ENCODE peak calls at places on chromosome 21, in seven cellular contexts. I is mesothelial cell of epicardium; O is stimulated activated CD8-positive, alpha-beta memory T cell treated with anti-CD3 and anti-CD28 coated beads, Interleukin-7, amount 100 ng/mL, for 1 hour; U is 8988T; S is colonic mucosa; Q is AG08396; L is anterior cingulate cortex. M is an unnamed sample.

GRCh38 chr21:17527711-17528110 is 14.9 kb downstream of the CXADR start:
- DNase-seq in I (no peak), O (no peak), U (no peak), S (no peak), Q (no peak), L (no peak), M (no peak)

GRCh38 chr21:32712043-32712442 is 15.8 kb downstream of the SYNJ1 start:
- DNase-seq in I (no peak), O (no peak), U (no peak), S (no peak), Q (no peak), L (no peak), M (no peak)

GRCh38 chr21:31470896-31471694 is 127.0 kb upstream of the TIAM1 start:
- DNase-seq in I (no peak), O (no peak), U (no peak), S (no peak), Q (no peak), L (no peak), M (no peak)

GRCh38 chr21:45854702-45855247 is 126.8 kb upstream of the COL6A1 start:
- DNase-seq in I (no peak), O (no peak), U (no peak), S (no peak), Q (no peak), L (no peak), M (no peak)

GRCh38 chr21:40049031-40049958 is 182.1 kb downstream of the PCP4 start:
- DNase-seq in I (no peak), O (no peak), U (no peak), S (no peak), Q (peak), L (no peak), M (no peak)

GRCh38 chr21:43937898-43938309 is 72.9 kb downstream of the AGPAT3 start:
- DNase-seq in I (no peak), O (no peak), U (no peak), S (no peak), Q (no peak), L (no peak), M (no peak)

GRCh38 chr21:28871388-28872015 is 121.2 kb downstream of the LTN1 start:
- DNase-seq in I (no peak), O (no peak), U (no peak), S (peak), Q (peak), L (no peak), M (no peak)

GRCh38 chr21:42746593-42747266 is 93.3 kb downstream of the PDE9A start:
- DNase-seq in I (no peak), O (peak), U (no peak), S (no peak), Q (no peak), L (no peak), M (no peak)

GRCh38 chr21:37079211-37079824 is 6.3 kb downstream of the TTC3 start:
- DNase-seq in I (no peak), O (no peak), U (no peak), S (no peak), Q (no peak), L (no peak), M (no peak)

GRCh38 chr21:16087523-16087922 is 357.7 kb downstream of the USP25 start:
- DNase-seq in I (no peak), O (no peak), U (no peak), S (no peak), Q (no peak), L (no peak), M (no peak)